ENCODE peak calls at places on chromosome 10, in six cellular contexts. X, B, P, S, G and I are unnamed samples.

GRCh38 chr10:49761201-49761788 is 828 bp downstream of the OGDHL start:
- DNase-seq in X (no peak), B (peak), P (no peak), S (no peak), G (no peak), I (no peak)

GRCh38 chr10:8454357-8454756 is 399.9 kb downstream of the GATA3 start:
- DNase-seq in X (no peak), B (no peak), P (no peak), S (no peak), G (no peak), I (no peak)

GRCh38 chr10:62860946-62861345 is 44.8 kb upstream of the EGR2 start:
- DNase-seq in X (no peak), B (no peak), P (peak), S (no peak), G (no peak), I (peak)

GRCh38 chr10:37734971-37735370 is 122.4 kb downstream of the ZNF248 start:
- DNase-seq in X (no peak), B (no peak), P (peak), S (no peak), G (no peak), I (no peak)

GRCh38 chr10:49068209-49068608 is 47.1 kb downstream of the VSTM4 start:
- DNase-seq in X (no peak), B (no peak), P (no peak), S (no peak), G (no peak), I (no peak)

GRCh38 chr10:43585981-43586738 is 11.7 kb upstream of the ZNF239 start:
- DNase-seq in X (no peak), B (no peak), P (no peak), S (no peak), G (no peak), I (no peak)

GRCh38 chr10:22003111-22003963 is at the start of gene DNAJC1:
- DNase-seq in X (peak), B (peak), P (peak), S (peak), G (peak), I (peak)

GRCh38 chr10:124144536-124144935 is 51.1 kb upstream of the CHST15 start:
- DNase-seq in X (no peak), B (no peak), P (no peak), S (no peak), G (no peak), I (no peak)

GRCh38 chr10:113705344-113705878 is 25.7 kb downstream of the CASP7 start:
- DNase-seq in X (no peak), B (no peak), P (no peak), S (no peak), G (no peak), I (no peak)

GRCh38 chr10:33968983-33969382 is 634.5 kb upstream of the NRP1 start:
- DNase-seq in X (no peak), B (no peak), P (no peak), S (no peak), G (no peak), I (no peak)

GRCh38 chr10:69636626-69637550 is 6.8 kb downstream of the FAM241B start:
- DNase-seq in X (no peak), B (no peak), P (no peak), S (no peak), G (no peak), I (peak)

GRCh38 chr10:116006508-116006907 is 266.5 kb downstream of the GFRA1 start:
- DNase-seq in X (no peak), B (no peak), P (no peak), S (no peak), G (no peak), I (no peak)

GRCh38 chr10:30704016-30704600 is 74.6 kb upstream of the LYZL2 start:
- DNase-seq in X (no peak), B (no peak), P (no peak), S (no peak), G (no peak), I (no peak)

GRCh38 chr10:48294431-48294830 is 12.0 kb upstream of the MAPK8 start:
- DNase-seq in X (no peak), B (no peak), P (no peak), S (no peak), G (no peak), I (no peak)

GRCh38 chr10:30151581-30152389 is 92.4 kb upstream of the JCAD start:
- DNase-seq in X (peak), B (peak), P (no peak), S (peak), G (no peak), I (no peak)

GRCh38 chr10:53479365-53479764 is 706.8 kb upstream of the MBL2 start:
- DNase-seq in X (no peak), B (no peak), P (no peak), S (no peak), G (no peak), I (no peak)

GRCh38 chr10:118754132-118754555 is 626 bp downstream of the CACUL1 start:
- DNase-seq in X (peak), B (peak), P (peak), S (no peak), G (no peak), I (peak)

GRCh38 chr10:113007343-113007771 is 57.3 kb downstream of the TCF7L2 start:
- DNase-seq in X (no peak), B (no peak), P (peak), S (no peak), G (no peak), I (no peak)

GRCh38 chr10:132149261-132149660 is 37.5 kb upstream of the DPYSL4 start:
- DNase-seq in X (peak), B (no peak), P (no peak), S (no peak), G (peak), I (no peak)

GRCh38 chr10:76576276-76576962 is 1061.2 kb downstream of the KCNMA1 start:
- DNase-seq in X (no peak), B (no peak), P (no peak), S (no peak), G (no peak), I (no peak)

GRCh38 chr10:22821501-22821900 is 106.4 kb upstream of the ARMC3 start:
- DNase-seq in X (no peak), B (no peak), P (no peak), S (no peak), G (no peak), I (no peak)

GRCh38 chr10:112649492-112650152 is 202.6 kb downstream of the VTI1A start:
- DNase-seq in X (no peak), B (no peak), P (no peak), S (no peak), G (no peak), I (no peak)

GRCh38 chr10:70579234-70580002 is 23.1 kb downstream of the PRF1 start:
- DNase-seq in X (no peak), B (peak), P (no peak), S (no peak), G (peak), I (no peak)

GRCh38 chr10:2619927-2620326 is 447.4 kb upstream of the PFKP start:
- DNase-seq in X (peak), B (no peak), P (no peak), S (no peak), G (no peak), I (no peak)

GRCh38 chr10:34866848-34867247 is 51.8 kb upstream of the PARD3 start:
- DNase-seq in X (no peak), B (no peak), P (no peak), S (no peak), G (no peak), I (no peak)

GRCh38 chr10:102065561-102066420 is 642 bp downstream of the HPS6 start:
- DNase-seq in X (peak), B (no peak), P (no peak), S (no peak), G (no peak), I (peak)

GRCh38 chr10:63375859-63376258 is 89.9 kb downstream of the JMJD1C start:
- DNase-seq in X (no peak), B (no peak), P (no peak), S (no peak), G (no peak), I (no peak)

GRCh38 chr10:11539191-11539868 is 72.1 kb downstream of the USP6NL start:
- DNase-seq in X (no peak), B (peak), P (peak), S (no peak), G (no peak), I (no peak)

GRCh38 chr10:29736325-29737208 is 101.8 kb upstream of the SVIL start:
- DNase-seq in X (peak), B (no peak), P (no peak), S (no peak), G (no peak), I (no peak)

GRCh38 chr10:600234-600633 is 89.2 kb downstream of the DIP2C start:
- DNase-seq in X (no peak), B (no peak), P (no peak), S (no peak), G (no peak), I (no peak)

GRCh38 chr10:44425466-44425865 is 40.6 kb upstream of the CXCL12 start:
- DNase-seq in X (no peak), B (no peak), P (no peak), S (no peak), G (no peak), I (no peak)

GRCh38 chr10:76717141-76717540 is 920.5 kb downstream of the KCNMA1 start:
- DNase-seq in X (no peak), B (no peak), P (no peak), S (no peak), G (no peak), I (no peak)

GRCh38 chr10:14250496-14250895 is 80.2 kb downstream of the FRMD4A start:
- DNase-seq in X (no peak), B (no peak), P (no peak), S (no peak), G (no peak), I (no peak)

GRCh38 chr10:70315815-70316214 is 32.0 kb upstream of the NPFFR1 start:
- DNase-seq in X (no peak), B (no peak), P (no peak), S (no peak), G (no peak), I (no peak)

GRCh38 chr10:59625842-59626522 is 83.7 kb downstream of the SLC16A9 start:
- DNase-seq in X (peak), B (peak), P (peak), S (peak), G (peak), I (peak)

GRCh38 chr10:5999440-6000165 is 22.3 kb upstream of the IL15RA start:
- DNase-seq in X (no peak), B (no peak), P (no peak), S (no peak), G (no peak), I (no peak)

GRCh38 chr10:129945941-129946760 is 17.9 kb downstream of the EBF3 start:
- DNase-seq in X (no peak), B (no peak), P (no peak), S (no peak), G (no peak), I (no peak)

DNA sequence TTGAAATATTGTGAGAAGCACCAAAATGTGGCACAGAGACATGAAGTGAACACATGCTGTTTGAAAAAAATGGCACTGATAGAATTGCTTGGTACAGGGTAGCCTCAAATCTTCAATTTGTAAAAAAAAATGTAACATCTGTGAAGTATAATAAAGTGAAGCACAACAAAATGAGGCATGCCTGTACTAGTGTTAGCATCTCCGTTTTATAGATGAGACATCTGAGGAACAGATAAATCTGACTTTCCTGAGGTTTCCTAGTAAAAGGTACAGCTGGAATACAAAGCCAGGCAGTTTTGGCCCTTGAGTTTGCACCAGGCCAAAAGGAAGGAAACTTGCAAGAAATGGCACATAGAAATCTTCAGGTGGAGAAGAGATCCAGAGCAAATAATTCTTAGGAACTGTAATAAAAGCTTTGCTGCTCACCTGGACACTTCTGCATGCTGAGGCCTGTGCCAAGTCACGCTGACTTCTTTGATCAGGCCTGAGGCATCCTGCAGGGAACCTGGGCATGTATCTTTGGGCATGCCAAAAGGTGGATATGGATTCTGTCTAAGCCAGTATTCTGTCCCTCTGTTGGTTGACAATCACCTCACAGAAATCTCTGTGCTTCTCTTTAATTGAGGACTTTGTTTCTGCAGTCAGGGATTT is 251.5 kb upstream of the PLPP4 start:
- DNase-seq in X (no peak), B (no peak), P (no peak), S (no peak), G (no peak), I (no peak)
- TF ChIP-seq GABPA in X (no peak), B (no peak), P (no peak), S (no peak), G (no peak), I (no peak)

DNA sequence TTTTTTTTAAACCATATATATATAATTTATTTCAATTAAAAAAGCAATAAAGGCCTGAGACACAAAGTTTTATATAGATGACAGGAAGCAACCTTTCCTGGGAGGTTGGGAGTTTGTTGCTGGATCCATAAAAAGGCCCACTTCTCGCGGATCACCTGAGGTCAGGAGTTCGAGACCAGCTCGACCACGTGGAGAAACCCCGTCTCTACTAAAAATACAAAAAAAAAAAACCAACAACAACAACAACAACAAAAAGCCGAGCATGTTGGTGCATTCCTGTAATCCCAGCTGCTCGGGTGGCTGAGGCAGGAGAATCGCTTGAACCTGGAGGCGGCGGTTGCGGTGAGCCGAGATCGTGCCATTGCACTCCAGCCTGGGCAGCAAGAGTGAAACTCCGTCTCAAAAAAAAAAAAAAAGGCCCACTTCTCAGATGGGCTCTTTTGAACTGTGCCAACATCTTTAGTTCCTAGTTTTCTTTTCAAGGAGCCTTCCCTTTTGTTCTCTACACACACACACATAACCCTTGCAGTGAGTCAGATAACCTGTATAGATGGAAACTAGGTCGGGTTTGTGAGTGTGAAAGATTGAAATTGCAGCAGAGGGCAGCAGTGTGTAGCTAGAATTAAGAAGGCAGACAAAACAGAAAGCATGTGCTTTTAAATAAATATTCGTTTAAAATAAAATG is 1.2 kb upstream of the SMNDC1 start:
- DNase-seq in X (peak), B (peak), P (peak), S (no peak), G (peak), I (peak)
- TF ChIP-seq GABPA in X (no peak), B (no peak), P (no peak), S (no peak), G (no peak), I (no peak)

GRCh38 chr10:125375210-125375609 is 214.8 kb upstream of the CTBP2 start:
- DNase-seq in X (no peak), B (no peak), P (no peak), S (no peak), G (no peak), I (peak)
- TF ChIP-seq GABPA in X (no peak), B (no peak), P (no peak), S (no peak), G (no peak), I (no peak)

DNA sequence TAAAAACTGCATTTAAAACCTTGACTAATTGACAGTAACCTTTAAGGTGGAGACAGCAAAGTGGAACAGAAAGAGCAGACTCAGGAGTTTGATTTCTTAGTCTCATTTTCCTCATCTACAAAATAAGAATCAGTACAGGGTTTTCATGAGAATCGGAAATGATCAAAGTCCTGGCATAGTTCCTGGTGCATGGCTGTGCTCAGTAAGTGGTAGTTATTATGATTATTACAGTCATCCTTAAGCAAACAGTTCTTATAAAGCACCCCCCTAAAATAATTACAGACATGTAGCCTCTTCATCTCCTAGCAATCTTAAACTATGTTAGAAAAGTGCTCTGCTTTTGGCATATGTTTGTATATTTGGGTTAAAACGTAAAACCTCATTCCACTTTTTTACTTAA is 18.0 kb downstream of the NEBL start:
- DNase-seq in X (no peak), B (no peak), P (no peak), S (no peak), G (no peak), I (no peak)
- TF ChIP-seq GABPA in X (no peak), B (no peak), P (no peak), S (no peak), G (no peak), I (no peak)

DNA sequence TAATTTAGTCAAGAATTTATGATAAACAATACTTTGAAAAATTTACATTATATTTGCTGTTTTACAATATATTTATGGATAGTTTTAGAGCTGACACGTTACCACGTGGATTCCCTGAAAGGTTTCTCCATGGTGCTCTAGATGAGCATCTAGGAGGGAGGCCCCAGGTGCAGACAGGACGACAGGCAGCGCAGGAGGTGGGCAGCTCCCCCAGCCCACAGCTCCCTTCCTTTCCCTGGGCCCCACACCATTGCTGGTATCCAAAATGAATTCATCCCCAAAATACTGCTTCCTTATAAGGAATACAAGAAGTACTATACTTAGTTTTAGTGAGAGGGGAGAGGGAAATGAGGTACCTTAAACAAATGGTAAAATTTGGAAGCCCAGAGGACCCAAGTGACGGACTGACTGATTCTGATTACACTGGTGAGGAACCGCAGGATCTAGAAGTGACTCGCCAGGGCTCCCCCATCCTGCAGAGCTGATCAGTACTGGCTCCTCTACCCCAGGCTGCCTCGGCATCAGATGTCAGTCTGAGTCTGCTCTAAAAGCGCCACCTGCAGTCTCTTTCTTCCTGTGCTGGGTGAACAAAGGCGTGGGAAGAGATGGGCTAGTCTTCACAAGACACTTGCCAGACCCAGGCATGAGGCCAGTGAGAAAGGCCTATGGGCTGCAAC is 89.2 kb downstream of the DLG5 start:
- DNase-seq in X (peak), B (peak), P (no peak), S (no peak), G (peak), I (peak)
- TF ChIP-seq GABPA in X (no peak), B (no peak), P (no peak), S (no peak), G (no peak), I (no peak)

DNA sequence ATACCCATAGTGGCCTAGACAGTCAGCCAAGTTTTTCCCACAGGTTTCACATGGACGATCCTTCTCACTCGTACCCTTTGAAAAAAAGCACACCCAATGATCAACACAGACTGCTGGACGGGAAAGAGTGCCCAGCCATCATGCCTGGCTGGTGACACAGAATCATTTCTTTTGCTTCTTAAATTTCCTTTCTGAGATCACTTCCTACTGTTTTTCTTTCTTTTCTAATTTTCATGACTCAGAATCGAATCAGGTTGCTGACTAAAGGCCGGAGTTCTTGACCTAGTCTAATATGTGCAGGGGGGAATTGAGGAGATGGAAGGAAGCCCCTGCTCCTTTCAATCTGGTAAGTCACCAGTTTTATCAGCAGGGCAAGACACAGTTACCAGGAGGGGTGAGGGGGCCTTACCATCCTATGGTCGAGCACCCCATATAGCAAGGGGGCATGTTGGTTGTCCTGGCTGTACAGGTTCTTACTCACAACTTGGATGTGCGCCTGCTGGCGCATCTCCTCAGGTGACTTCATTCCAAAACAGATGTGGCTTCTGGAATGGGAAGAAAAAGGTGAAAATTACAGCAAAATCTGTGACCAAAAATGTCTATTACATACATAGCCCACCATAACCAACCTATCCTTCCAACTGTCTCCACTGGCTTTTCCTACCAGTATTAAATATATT is 3.5 kb downstream of the POLR3A start:
- DNase-seq in X (no peak), B (no peak), P (no peak), S (no peak), G (no peak), I (no peak)
- TF ChIP-seq GABPA in X (no peak), B (no peak), P (no peak), S (no peak), G (no peak), I (no peak)

GRCh38 chr10:17456032-17456548 is 1.7 kb upstream of the ST8SIA6 start:
- DNase-seq in X (no peak), B (no peak), P (no peak), S (no peak), G (no peak), I (no peak)

GRCh38 chr10:17453377-17454091 is 861 bp downstream of the ST8SIA6 start:
- DNase-seq in X (peak), B (peak), P (no peak), S (peak), G (no peak), I (no peak)

GRCh38 chr10:17453035-17453376 is 1.4 kb downstream of the ST8SIA6 start:
- DNase-seq in X (no peak), B (no peak), P (no peak), S (no peak), G (no peak), I (no peak)

GRCh38 chr10:17454801-17455520 is 566 bp upstream of the ST8SIA6 start:
- DNase-seq in X (peak), B (peak), P (no peak), S (no peak), G (no peak), I (no peak)

GRCh38 chr10:17454181-17454800 is at the start of gene ST8SIA6:
- DNase-seq in X (peak), B (peak), P (no peak), S (no peak), G (no peak), I (no peak)
- TF ChIP-seq GABPA in X (no peak), B (no peak), P (no peak), S (no peak), G (no peak), I (no peak)